ENCODE peak calls at places on chromosomes 2 and 18, in four cellular contexts. W is hepatocyte, E is A549, O is GM23248. Y is an unnamed sample.

GRCh38 chr2:23662941-23663729 is 263.8 kb downstream of the ATAD2B start:
- DNase-seq in O (peak), E (no peak), W (no peak), Y (no peak)

GRCh38 chr18:75104483-75104882 is 104.5 kb downstream of the PTGR3 start:
- DNase-seq in E (no peak), W (no peak), O (no peak), Y (no peak)

GRCh38 chr2:171723724-171724683 is 36.7 kb downstream of the DYNC1I2 start:
- DNase-seq in W (no peak), E (peak), O (no peak), Y (no peak)

GRCh38 chr2:67854798-67855197 is 208.0 kb downstream of the C1D start:
- DNase-seq in E (no peak), W (no peak), O (no peak), Y (no peak)

GRCh38 chr2:99936065-99936464 is 206.3 kb downstream of the AFF3 start:
- DNase-seq in W (no peak), O (no peak), E (no peak), Y (no peak)

GRCh38 chr18:76426738-76427305 is 68.2 kb downstream of the ZNF516 start:
- DNase-seq in W (peak), O (peak), E (peak), Y (peak)

GRCh38 chr2:169095631-169096105 is 26.3 kb downstream of the DHRS9 start:
- DNase-seq in O (peak), E (peak), W (peak), Y (peak)

GRCh38 chr18:60746491-60746890 is 373.9 kb upstream of the MC4R start:
- DNase-seq in E (no peak), O (no peak), W (no peak), Y (no peak)

GRCh38 chr2:113899166-113899565 is 9.3 kb downstream of the ACTR3 start:
- DNase-seq in O (no peak), E (no peak), W (no peak), Y (no peak)

GRCh38 chr18:62073461-62073860 is 113.4 kb downstream of the PIGN start:
- DNase-seq in O (no peak), E (no peak), W (no peak), Y (no peak)

GRCh38 chr2:88857951-88858406 is 166.5 kb downstream of the RPIA start:
- DNase-seq in O (no peak), W (no peak), E (peak), Y (no peak)

GRCh38 chr2:224281374-224281773 is 120.5 kb downstream of the FAM124B start:
- DNase-seq in E (no peak), O (no peak), W (no peak), Y (no peak)

GRCh38 chr2:224284134-224284946 is 117.6 kb downstream of the FAM124B start:
- DNase-seq in O (peak), W (peak), E (peak), Y (peak)

GRCh38 chr2:224276251-224276650 is 125.7 kb downstream of the FAM124B start:
- DNase-seq in W (no peak), O (no peak), E (no peak), Y (no peak)

GRCh38 chr2:224278531-224278930 is 123.4 kb downstream of the FAM124B start:
- DNase-seq in W (no peak), E (no peak), O (peak), Y (no peak)
- H3K4me2 ChIP-seq in W (no peak), E (no peak), O (no peak), Y (no peak)

DNA sequence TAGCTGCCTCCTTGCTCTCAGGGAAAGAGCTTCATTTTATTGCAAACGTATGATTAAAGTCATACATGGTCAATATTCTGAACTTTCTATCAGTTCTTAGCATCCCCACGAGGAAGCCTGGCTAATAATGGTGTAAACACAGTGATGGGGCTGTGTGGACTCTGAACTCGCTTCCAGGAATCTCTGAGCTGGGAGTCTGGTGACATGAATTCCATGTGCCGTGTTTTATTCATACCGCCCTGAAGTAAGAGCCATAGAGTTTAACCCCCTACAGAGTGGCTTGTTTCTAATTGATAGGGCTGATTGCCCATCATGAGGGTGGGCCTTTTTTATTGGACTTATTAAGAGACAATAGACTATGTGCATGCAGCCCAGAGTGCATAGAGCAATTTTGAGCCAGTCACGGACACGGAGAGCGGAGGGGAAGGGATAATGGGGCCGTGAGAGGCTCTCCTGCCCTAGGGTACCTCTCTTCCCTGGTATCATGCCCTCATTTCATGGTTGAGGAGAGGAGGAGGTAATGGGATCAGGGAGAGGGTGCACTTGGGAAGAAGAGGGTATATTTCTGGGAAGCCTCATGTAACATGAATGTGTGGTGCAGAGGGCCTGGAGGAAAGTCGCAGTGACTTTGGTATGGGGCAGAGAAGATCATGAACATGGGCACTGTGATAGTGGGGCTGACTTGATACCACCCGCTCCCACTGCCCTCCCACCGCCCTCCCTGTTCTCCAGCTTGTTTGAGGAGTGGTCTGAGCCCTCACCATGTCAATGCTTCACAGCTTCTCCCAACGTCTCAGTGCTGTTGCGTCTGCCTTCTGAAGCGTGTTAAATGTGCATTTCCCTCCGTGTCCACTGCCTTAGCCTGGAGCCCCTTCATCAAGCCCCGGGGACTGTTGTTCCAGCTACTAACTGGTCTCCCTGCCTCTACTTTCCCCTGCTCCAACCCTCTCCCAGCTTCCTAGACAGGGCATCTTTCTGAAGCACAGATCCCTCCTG is 73.2 kb downstream of the IL1R2 start:
- DNase-seq in W (peak), E (peak), O (peak), Y (no peak)
- H3K4me2 ChIP-seq in W (peak), E (peak), O (peak), Y (peak)

DNA sequence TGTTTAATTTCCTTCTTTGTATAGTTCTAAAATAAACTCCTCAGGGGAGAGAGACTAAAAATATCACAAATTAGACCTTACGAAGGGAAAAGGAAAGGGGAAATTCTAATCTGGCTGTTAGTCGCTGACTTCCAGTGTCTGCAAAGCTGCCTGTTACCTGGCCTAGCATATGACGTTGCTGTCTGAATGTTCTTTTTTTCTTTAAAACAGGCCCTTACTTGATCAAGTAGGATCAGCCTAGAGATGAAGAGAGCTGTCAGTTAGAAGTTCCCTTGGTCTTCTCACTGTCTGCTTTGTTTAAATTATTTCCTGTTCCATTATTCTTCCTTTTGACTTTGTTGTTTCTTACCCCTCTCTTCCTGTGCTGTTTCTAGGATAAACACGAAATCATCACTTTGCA is 11.2 kb downstream of the NCK2 start:
- DNase-seq in O (no peak), E (no peak), W (no peak), Y (no peak)
- H3K4me2 ChIP-seq in O (no peak), E (no peak), W (no peak), Y (no peak)

GRCh38 chr2:230828272-230828961 is 36.3 kb upstream of the ITM2C start:
- DNase-seq in W (no peak), E (no peak), O (peak), Y (no peak)
- H3K4me2 ChIP-seq in W (no peak), E (no peak), O (peak), Y (no peak)